ENCODE peak calls at places on chromosomes 7 and 10, in ten cellular contexts. D is foreskin fibroblast; W is neural crest cell; N is mammary epithelial cell; J is neural progenitor cell; V is activated CD4-positive, alpha-beta T cell treated with anti-CD3 and anti-CD28 coated beads for 24 hours; C is NCI-H1694; A is T1000; S is ELR; U is psoas muscle. G is an unnamed sample.

GRCh38 chr10:69278446-69278963 is at the start of gene HK1:
- DNase-seq in D (no peak), W (no peak), N (no peak), J (peak), V (no peak), C (no peak), A (no peak), S (no peak), U (no peak), G (no peak)

GRCh38 chr10:115129752-115130151 is 36.6 kb downstream of the ATRNL1 start:
- DNase-seq in D (no peak), W (no peak), N (peak), J (peak), V (no peak), C (no peak), A (no peak), S (peak), U (no peak), G (no peak)

GRCh38 chr7:12961910-12962309 is 274.5 kb downstream of the ARL4A start:
- DNase-seq in D (no peak), W (no peak), N (no peak), J (peak), V (no peak), C (no peak), A (no peak), S (no peak), U (no peak), G (no peak)

GRCh38 chr10:32190890-32191491 is 134.8 kb upstream of the KIF5B start:
- DNase-seq in D (no peak), W (no peak), N (peak), J (peak), V (no peak), C (peak), A (no peak), S (peak), U (no peak), G (no peak)

GRCh38 chr7:151085691-151086620 is at the start of gene AGAP3:
- DNase-seq in D (peak), W (peak), N (peak), J (peak), V (peak), C (peak), A (peak), S (peak), U (peak), G (peak)

GRCh38 chr10:3655528-3655927 is 129.5 kb downstream of the KLF6 start:
- DNase-seq in D (no peak), W (no peak), N (no peak), J (no peak), V (no peak), C (no peak), A (no peak), S (no peak), U (no peak), G (no peak)

GRCh38 chr7:108456845-108457540 is 757 bp upstream of the NRCAM start:
- DNase-seq in D (no peak), W (no peak), N (no peak), J (peak), V (no peak), C (no peak), A (no peak), S (no peak), U (no peak), G (no peak)

GRCh38 chr10:57096044-57096443 is 735.0 kb upstream of the ZWINT start:
- DNase-seq in D (no peak), W (no peak), N (no peak), J (no peak), V (no peak), C (no peak), A (no peak), S (no peak), U (no peak), G (no peak)

GRCh38 chr7:28002638-28003037 is 178.0 kb downstream of the JAZF1 start:
- DNase-seq in D (no peak), W (no peak), N (peak), J (no peak), V (no peak), C (no peak), A (no peak), S (peak), U (no peak), G (no peak)